ENCODE peak calls at places on chromosome 13, in four cellular contexts. J, X, I and U are unnamed samples.

GRCh38 chr13:95002126-95002525 is 289.8 kb upstream of the SOX21 start:
- DNase-seq in X (no peak), J (no peak), I (no peak), U (no peak)

GRCh38 chr13:103288114-103288513 is 221.9 kb upstream of the SLC10A2 start:
- DNase-seq in J (no peak), I (no peak), X (no peak), U (no peak)

GRCh38 chr13:88411696-88412095 is 740.5 kb downstream of the SLITRK5 start:
- DNase-seq in X (no peak), J (no peak), I (no peak), U (no peak)

GRCh38 chr13:70473912-70474311 is 365.7 kb upstream of the KLHL1 start:
- DNase-seq in I (no peak), J (no peak), X (no peak), U (no peak)

GRCh38 chr13:106377341-106377740 is 158.1 kb downstream of the EFNB2 start:
- DNase-seq in X (no peak), J (no peak), I (no peak), U (no peak)

GRCh38 chr13:51276684-51277083 is 54.5 kb downstream of the FAM124A start:
- DNase-seq in I (no peak), J (peak; percentile 15), X (no peak), U (no peak)

GRCh38 chr13:27446986-27447583 is 3.3 kb downstream of the MTIF3 start:
- DNase-seq in X (no peak), J (no peak), I (no peak), U (no peak)

GRCh38 chr13:76634431-76635191 is 251.6 kb downstream of the KCTD12 start:
- DNase-seq in I (no peak), X (no peak), J (no peak), U (no peak)

GRCh38 chr13:78881746-78882145 is 222.8 kb upstream of the OBI1 start:
- DNase-seq in X (no peak), J (no peak), I (no peak), U (no peak)

GRCh38 chr13:105814219-105814901 is 721.1 kb downstream of the EFNB2 start:
- DNase-seq in X (peak; percentile 93), J (no peak), I (no peak), U (no peak)

GRCh38 chr13:66992183-66992582 is 238.0 kb downstream of the PCDH9 start:
- DNase-seq in X (no peak), I (no peak), J (peak; percentile 60), U (peak; percentile 79)

GRCh38 chr13:95834134-95834765 is 157.3 kb downstream of the DNAJC3 start:
- DNase-seq in J (peak; percentile 74), X (peak; percentile 26), I (peak; percentile 63), U (peak; percentile 76)

GRCh38 chr13:22311734-22312404 is 641.0 kb downstream of the FGF9 start:
- DNase-seq in I (no peak), X (no peak), J (no peak), U (no peak)

GRCh38 chr13:31699650-31700049 is 39.7 kb upstream of the RXFP2 start:
- DNase-seq in J (peak; percentile 28), I (no peak), X (no peak), U (peak; percentile 13)

GRCh38 chr13:97369269-97369893 is 64.6 kb upstream of the RAP2A start:
- DNase-seq in I (no peak), J (peak; percentile 37), X (no peak), U (peak; percentile 48)

GRCh38 chr13:110397445-110397844 is 90.4 kb downstream of the COL4A2 start:
- DNase-seq in J (peak; percentile 94), I (no peak), X (no peak), U (peak; percentile 91)

GRCh38 chr13:30679483-30680330 is 55.6 kb upstream of the ALOX5AP start:
- DNase-seq in I (no peak), X (no peak), J (peak; percentile 55), U (peak; percentile 75)

GRCh38 chr13:110685305-110685704 is 20.6 kb downstream of the CARS2 start:
- DNase-seq in X (no peak), I (no peak), J (no peak), U (peak; percentile 76)

GRCh38 chr13:79989251-79989661 is 351.7 kb downstream of the SPRY2 start:
- DNase-seq in J (peak; percentile 37), X (peak; percentile 49), I (no peak), U (no peak)

GRCh38 chr13:112729408-112729807 is 39.6 kb downstream of the ATP11A start:
- DNase-seq in J (no peak), I (no peak), X (no peak), U (no peak)

GRCh38 chr13:26985285-26985878 is 186.2 kb downstream of the USP12 start:
- DNase-seq in X (peak; percentile 52), I (no peak), J (peak; percentile 91), U (peak; percentile 89)

GRCh38 chr13:46666727-46667456 is 113.9 kb downstream of the LRCH1 start:
- DNase-seq in J (no peak), I (no peak), X (no peak), U (no peak)

GRCh38 chr13:26707122-26708006 is 53.2 kb downstream of the GPR12 start:
- DNase-seq in X (no peak), I (no peak), J (peak; percentile 64), U (peak; percentile 82)

GRCh38 chr13:23739597-23739996 is 149.6 kb downstream of the MIPEP start:
- DNase-seq in I (no peak), J (no peak), X (no peak), U (no peak)

GRCh38 chr13:21849323-21849722 is 178.4 kb downstream of the FGF9 start:
- DNase-seq in I (no peak), J (peak; percentile 3), X (no peak), U (peak; percentile 0)

GRCh38 chr13:49667773-49668172 is 23.5 kb downstream of the EBPL start:
- DNase-seq in X (no peak), J (no peak), I (no peak), U (peak; percentile 32)

GRCh38 chr13:25699056-25699455 is 327.3 kb downstream of the ATP8A2 start:
- DNase-seq in J (no peak), X (no peak), I (no peak), U (no peak)

GRCh38 chr13:70527553-70527952 is 419.3 kb upstream of the KLHL1 start:
- DNase-seq in X (no peak), I (no peak), J (no peak), U (no peak)

DNA sequence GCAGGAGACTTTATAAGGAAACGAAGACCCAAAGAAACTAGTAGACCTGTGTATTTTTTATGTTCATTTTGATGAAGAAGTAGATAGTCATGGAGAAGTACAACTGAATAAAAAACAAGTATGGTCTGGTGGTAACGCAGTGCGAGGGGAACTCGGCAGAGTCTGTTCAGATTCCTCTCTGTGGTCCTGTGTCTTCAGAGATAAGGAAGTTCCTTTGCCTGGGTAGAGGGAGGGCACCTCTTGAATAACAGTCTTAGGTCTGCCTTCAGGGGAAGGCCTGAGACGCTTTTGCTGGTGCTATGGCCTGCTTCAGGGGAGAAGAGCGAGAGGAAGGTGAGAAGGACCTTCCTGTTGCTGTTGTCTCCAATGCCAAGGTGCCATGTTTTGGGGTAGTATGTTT is 25.9 kb upstream of the SLC46A3 start:
- DNase-seq in I (no peak), J (no peak), X (no peak), U (no peak)
- H3K4me3 ChIP-seq in I (no peak overlapping the region), J (no peak overlapping the region), X (no peak overlapping the region), U (no peak overlapping the region)

GRCh38 chr13:48511621-48512232 is 21.2 kb downstream of the RCBTB2 start:
- DNase-seq in X (no peak), I (no peak), J (no peak), U (no peak)
- H3K4me3 ChIP-seq in X (peak overlapping the region; percentile 29), I (no peak overlapping the region), J (no peak overlapping the region), U (no peak overlapping the region)

GRCh38 chr13:37918116-37919100 is 48.8 kb upstream of the TRPC4 start:
- DNase-seq in J (peak; percentile 6), I (no peak), X (no peak), U (no peak)
- H3K4me3 ChIP-seq in J (peak overlapping the region; percentile 22), I (no peak overlapping the region), X (no peak overlapping the region), U (no peak overlapping the region)

GRCh38 chr13:60435762-60436374 is 38.8 kb downstream of the TDRD3 start:
- DNase-seq in I (no peak), X (no peak), J (no peak), U (no peak)

GRCh38 chr13:60426075-60426474 is 29.1 kb downstream of the TDRD3 start:
- DNase-seq in I (no peak), J (no peak), X (no peak), U (no peak)

GRCh38 chr13:60427285-60427684 is 30.3 kb downstream of the TDRD3 start:
- DNase-seq in J (no peak), I (no peak), X (no peak), U (no peak)

GRCh38 chr13:60433505-60433904 is 36.5 kb downstream of the TDRD3 start:
- DNase-seq in X (no peak), J (no peak), I (no peak), U (peak; percentile 40)

GRCh38 chr13:60431108-60431700 is 34.2 kb downstream of the TDRD3 start:
- DNase-seq in X (peak; percentile 26), I (no peak), J (peak; percentile 82), U (peak; percentile 85)
- H3K4me3 ChIP-seq in X (no peak overlapping the region), I (no peak overlapping the region), J (no peak overlapping the region), U (no peak overlapping the region)

GRCh38 chr13:68708336-68708908 is 1399.2 kb upstream of the ATXN8OS start:
- DNase-seq in X (no peak), I (no peak), J (no peak), U (no peak)
- H3K4me3 ChIP-seq in X (no peak overlapping the region), I (no peak overlapping the region), J (no peak overlapping the region), U (no peak overlapping the region)

GRCh38 chr13:73715114-73715909 is 418.9 kb downstream of the KLF12 start:
- DNase-seq in I (no peak), J (no peak), X (no peak), U (no peak)

GRCh38 chr13:73717632-73718031 is 416.6 kb downstream of the KLF12 start:
- DNase-seq in I (no peak), X (no peak), J (peak; percentile 65), U (peak; percentile 70)

GRCh38 chr13:73718248-73718647 is 416.0 kb downstream of the KLF12 start:
- DNase-seq in I (no peak), J (no peak), X (no peak), U (no peak)

GRCh38 chr13:73714522-73714921 is 419.7 kb downstream of the KLF12 start:
- DNase-seq in I (no peak), X (no peak), J (no peak), U (no peak)

GRCh38 chr13:73715910-73716257 is 418.3 kb downstream of the KLF12 start:
- DNase-seq in I (no peak), J (no peak), X (no peak), U (peak; percentile 12)
- H3K4me3 ChIP-seq in I (no peak overlapping the region), J (no peak overlapping the region), X (no peak overlapping the region), U (no peak overlapping the region)

GRCh38 chr13:101511766-101512165 is 59.3 kb downstream of the ITGBL1 start:
- DNase-seq in J (peak; percentile 29), X (no peak), I (no peak), U (no peak)
- H3K4me3 ChIP-seq in J (no peak overlapping the region), X (no peak overlapping the region), I (no peak overlapping the region), U (no peak overlapping the region)